ENCODE peak calls at places on chromosomes 3 and 15, in seven cellular contexts. V is H9, D is neuronal stem cell, R is mesenchymal stem cell, A is IMR-90, G is H1, W is trophoblast cell. Q is an unnamed sample.

GRCh38 chr3:138732465-138732864 is 102.3 kb downstream of the PIK3CB start:
- DNase-seq in A (no peak), R (no peak), V (no peak), W (no peak), D (no peak), G (no peak), Q (no peak)

GRCh38 chr3:113223831-113224240 is 12.5 kb downstream of the BOC start:
- DNase-seq in G (no peak), W (no peak), V (no peak), R (no peak), A (no peak), D (no peak), Q (no peak)

GRCh38 chr3:35664460-35664919 is 25.2 kb downstream of the ARPP21 start:
- DNase-seq in R (no peak), V (peak), G (peak), D (no peak), W (peak), A (peak), Q (peak)

GRCh38 chr3:133040696-133041523 is 2.7 kb downstream of the TMEM108 start:
- DNase-seq in D (peak), G (peak), A (peak), W (peak), R (peak), V (peak), Q (peak)

GRCh38 chr3:30577788-30578187 is 28.6 kb upstream of the TGFBR2 start:
- DNase-seq in A (no peak), R (no peak), W (no peak), V (no peak), D (no peak), G (no peak), Q (no peak)

GRCh38 chr3:22795917-22796316 is 407.2 kb upstream of the UBE2E2 start:
- DNase-seq in A (no peak), V (no peak), R (no peak), D (no peak), W (no peak), G (no peak), Q (peak)

GRCh38 chr3:195914648-195915473 is 6.5 kb upstream of the TNK2 start:
- DNase-seq in G (peak), W (peak), R (peak), V (peak), A (peak), D (peak), Q (peak)

GRCh38 chr3:110568246-110568645 is 503.4 kb upstream of the NECTIN3 start:
- DNase-seq in D (no peak), A (peak), W (no peak), G (no peak), R (peak), V (no peak), Q (no peak)

GRCh38 chr3:12901631-12902045 is 60.3 kb upstream of the RPL32 start:
- DNase-seq in R (no peak), W (no peak), G (no peak), D (no peak), V (no peak), A (no peak), Q (peak)

GRCh38 chr3:56917740-56918568 is 116.2 kb upstream of the ARHGEF3 start:
- DNase-seq in V (no peak), R (no peak), A (no peak), D (no peak), W (no peak), G (no peak), Q (no peak)

GRCh38 chr3:114442251-114442650 is 148.4 kb downstream of the TIGIT start:
- DNase-seq in V (no peak), G (no peak), W (peak), D (no peak), A (peak), R (peak), Q (no peak)

GRCh38 chr15:78893538-78893937 is 20.8 kb downstream of the MORF4L1 start:
- DNase-seq in A (no peak), D (no peak), G (no peak), W (peak), R (no peak), V (no peak), Q (no peak)

GRCh38 chr15:45616901-45617323 is 17.9 kb upstream of the SQOR start:
- DNase-seq in A (peak), R (no peak), V (peak), D (no peak), G (no peak), W (no peak), Q (peak)

GRCh38 chr3:132352556-132353143 is 35.4 kb downstream of the ACP3 start:
- DNase-seq in W (peak), G (peak), R (peak), D (peak), V (peak), A (peak), Q (peak)

GRCh38 chr3:10238330-10238995 is 9.8 kb upstream of the TATDN2 start:
- DNase-seq in A (no peak), D (no peak), V (no peak), W (no peak), R (no peak), G (no peak), Q (no peak)

GRCh38 chr15:67148196-67148701 is 82.8 kb downstream of the SMAD3 start:
- DNase-seq in V (no peak), W (peak), G (no peak), D (no peak), A (peak), R (peak), Q (no peak)

GRCh38 chr15:51366911-51367310 is 25.5 kb downstream of the GLDN start:
- DNase-seq in G (no peak), R (peak), D (no peak), V (no peak), W (no peak), A (peak), Q (no peak)

GRCh38 chr3:60552581-60552980 is 698.7 kb downstream of the FHIT start:
- DNase-seq in V (no peak), A (peak), D (no peak), R (no peak), W (no peak), G (no peak), Q (no peak)

GRCh38 chr3:32021748-32022147 is 40.2 kb downstream of the ZNF860 start:
- DNase-seq in V (no peak), G (no peak), W (no peak), A (no peak), R (no peak), D (no peak), Q (no peak)

GRCh38 chr15:76139368-76140068 is 79.7 kb downstream of the TMEM266 start:
- DNase-seq in R (peak), A (peak), W (peak), V (peak), D (peak), G (peak), Q (peak)

GRCh38 chr15:85411992-85412538 is 31.7 kb downstream of the AKAP13 start:
- DNase-seq in R (peak), G (no peak), A (peak), D (no peak), W (no peak), V (no peak), Q (no peak)

GRCh38 chr3:124243253-124243859 is 251.4 kb upstream of the ROPN1 start:
- DNase-seq in W (no peak), A (no peak), D (no peak), V (no peak), R (no peak), G (no peak), Q (no peak)

GRCh38 chr3:170203457-170203856 is 18.8 kb upstream of the PRKCI start:
- DNase-seq in R (no peak), W (no peak), V (no peak), D (no peak), A (no peak), G (no peak), Q (no peak)

GRCh38 chr3:186815490-186815889 is 9.2 kb upstream of the RFC4 start:
- DNase-seq in G (peak), A (peak), W (peak), V (no peak), R (peak), D (no peak), Q (peak)

GRCh38 chr15:38038659-38039442 is 104.4 kb downstream of the TMCO5A start:
- DNase-seq in A (peak), D (no peak), R (peak), W (peak), G (no peak), V (no peak), Q (no peak)

GRCh38 chr3:138210528-138210927 is 23.4 kb downstream of the ARMC8 start:
- DNase-seq in V (no peak), D (peak), R (no peak), G (no peak), W (no peak), A (no peak), Q (peak)

GRCh38 chr3:45548724-45549123 is 45.8 kb upstream of the LIMD1 start:
- DNase-seq in A (no peak), D (no peak), V (no peak), R (no peak), W (no peak), G (no peak), Q (no peak)

GRCh38 chr3:142614059-142614626 is 17.9 kb downstream of the PLS1 start:
- DNase-seq in G (no peak), R (no peak), W (no peak), V (no peak), A (no peak), D (no peak), Q (no peak)

GRCh38 chr3:44045476-44046275 is 196.0 kb upstream of the TOPAZ1 start:
- DNase-seq in D (no peak), V (no peak), G (no peak), W (peak), R (no peak), A (no peak), Q (no peak)

GRCh38 chr3:111548756-111549155 is 6.8 kb downstream of the CD96 start:
- DNase-seq in D (no peak), A (no peak), V (no peak), R (no peak), W (no peak), G (no peak), Q (no peak)

GRCh38 chr3:126985143-126985985 is 2.4 kb downstream of the PLXNA1 start:
- DNase-seq in A (no peak), D (no peak), V (no peak), G (no peak), W (no peak), R (no peak), Q (no peak)

GRCh38 chr3:156418428-156418827 is 136.5 kb downstream of the SSR3 start:
- DNase-seq in W (no peak), V (no peak), G (no peak), R (no peak), D (no peak), A (no peak), Q (no peak)

GRCh38 chr3:123758081-123758564 is 126.0 kb downstream of the MYLK start:
- DNase-seq in A (peak), G (peak), W (no peak), V (no peak), D (peak), R (peak), Q (no peak)

GRCh38 chr3:23762214-23763039 is 43.3 kb upstream of the UBE2E1 start:
- DNase-seq in D (no peak), V (no peak), G (no peak), A (no peak), R (peak), W (no peak), Q (no peak)

GRCh38 chr15:27017168-27017809 is 46.3 kb downstream of the GABRG3 start:
- DNase-seq in D (peak), V (peak), R (peak), G (peak), W (peak), A (peak), Q (peak)

GRCh38 chr3:184334470-184335158 is 2.8 kb upstream of the FAM131A start:
- DNase-seq in D (no peak), A (peak), G (no peak), R (peak), V (no peak), W (peak), Q (peak)

GRCh38 chr15:91225728-91226127 is 125.7 kb downstream of the SV2B start:
- DNase-seq in D (no peak), G (no peak), R (no peak), A (no peak), V (no peak), W (no peak), Q (no peak)

GRCh38 chr15:57356636-57357035 is 19.7 kb upstream of the CGNL1 start:
- DNase-seq in A (peak), V (peak), R (peak), W (peak), G (no peak), D (peak), Q (peak)
- H2BK120ac ChIP-seq in A (no peak), V (no peak), R (no peak), W (peak), G (no peak), D (no peak), Q (peak)

DNA sequence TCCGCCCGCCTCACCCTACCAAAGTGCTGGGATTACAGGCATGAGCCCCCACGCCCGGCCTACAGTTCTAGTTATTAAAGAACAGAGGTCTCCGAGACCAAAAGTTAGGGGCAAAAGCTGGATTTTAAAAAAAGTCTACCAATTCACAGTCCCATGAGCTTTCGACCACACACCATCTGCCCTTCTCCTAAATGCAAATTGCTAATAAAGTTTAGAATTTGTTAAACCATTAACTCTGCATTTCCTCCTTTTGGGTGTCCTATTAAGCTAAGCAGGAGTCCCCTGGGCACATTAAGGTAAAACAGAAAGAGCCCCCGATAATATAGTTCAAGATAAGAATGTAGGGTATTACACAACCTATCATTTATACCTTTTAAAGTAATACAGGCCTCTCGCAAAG is 322.7 kb downstream of the FOXP1 start:
- DNase-seq in R (no peak), W (no peak), V (no peak), D (no peak), A (no peak), G (no peak), Q (no peak)
- H3K23ac ChIP-seq in R (no peak), W (no peak), V (no peak), D (no peak), A (no peak), G (no peak), Q (no peak)

GRCh38 chr15:39195988-39196486 is 384.8 kb upstream of the THBS1 start:
- DNase-seq in G (no peak), W (peak), R (peak), D (no peak), V (no peak), A (peak), Q (no peak)
- H3K9ac ChIP-seq in G (no peak), W (no peak), R (no peak), D (no peak), V (no peak), A (no peak), Q (no peak)

DNA sequence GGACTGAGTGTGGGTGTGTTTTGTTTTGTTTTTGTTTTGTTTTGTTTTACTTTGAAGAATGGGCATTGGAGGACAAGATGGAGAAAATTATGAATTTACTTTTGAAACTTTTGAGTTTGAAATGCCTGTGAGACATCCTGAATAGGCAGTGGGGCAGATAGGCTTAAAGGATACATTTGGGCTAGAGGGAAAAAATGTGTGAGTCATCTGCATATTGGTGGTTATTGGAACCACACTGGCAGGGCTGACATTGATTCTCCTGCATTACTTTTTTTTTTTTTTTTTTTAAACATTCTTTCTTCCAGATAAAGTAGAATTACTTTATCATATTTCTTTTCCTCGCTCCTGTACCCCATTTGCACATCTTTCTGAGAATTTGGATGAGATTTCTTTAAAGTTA is 56.1 kb downstream of the CALML4 start:
- DNase-seq in W (no peak), D (no peak), A (peak), V (no peak), G (no peak), R (peak), Q (peak)
- H2BK120ac ChIP-seq in W (no peak), D (no peak), A (no peak), V (no peak), G (no peak), R (no peak), Q (no peak)

GRCh38 chr15:73956276-73957086 is 30.2 kb downstream of the LOXL1 start:
- DNase-seq in V (no peak), D (no peak), R (peak), W (no peak), A (peak), G (no peak), Q (no peak)

GRCh38 chr15:73959801-73960200 is 32.3 kb downstream of the STOML1 start:
- DNase-seq in V (no peak), W (no peak), G (no peak), A (no peak), R (no peak), D (no peak), Q (no peak)

GRCh38 chr15:73957276-73957675 is 31.0 kb downstream of the LOXL1 start:
- DNase-seq in A (no peak), W (no peak), G (no peak), D (no peak), R (no peak), V (no peak), Q (no peak)

GRCh38 chr15:73957785-73958184 is 31.5 kb downstream of the LOXL1 start:
- DNase-seq in R (no peak), W (no peak), A (no peak), D (no peak), V (no peak), G (no peak), Q (no peak)

GRCh38 chr15:73959012-73959581 is 32.8 kb downstream of the LOXL1 start:
- DNase-seq in G (no peak), W (no peak), A (no peak), R (no peak), D (no peak), V (no peak), Q (no peak)
- H3K23ac ChIP-seq in G (no peak), W (no peak), A (no peak), R (no peak), D (no peak), V (no peak), Q (no peak)

GRCh38 chr15:63502137-63502801 is 2.1 kb upstream of the USP3 start:
- DNase-seq in W (peak), G (no peak), V (no peak), R (peak), D (no peak), A (peak), Q (no peak)
- H3K9ac ChIP-seq in W (no peak), G (no peak), V (no peak), R (peak), D (no peak), A (no peak), Q (no peak)

GRCh38 chr3:81743096-81744025 is 18.1 kb downstream of the GBE1 start:
- DNase-seq in A (peak), G (no peak), V (no peak), D (no peak), R (peak), W (peak), Q (peak)

GRCh38 chr3:81740731-81741130 is 20.7 kb downstream of the GBE1 start:
- DNase-seq in G (no peak), R (no peak), D (no peak), A (no peak), V (no peak), W (no peak), Q (no peak)

GRCh38 chr3:81741214-81741613 is 20.2 kb downstream of the GBE1 start:
- DNase-seq in R (peak), D (no peak), G (no peak), V (no peak), W (no peak), A (peak), Q (no peak)

GRCh38 chr3:81742581-81742980 is 18.9 kb downstream of the GBE1 start:
- DNase-seq in W (peak), A (no peak), D (no peak), R (no peak), V (no peak), G (no peak), Q (no peak)

DNA sequence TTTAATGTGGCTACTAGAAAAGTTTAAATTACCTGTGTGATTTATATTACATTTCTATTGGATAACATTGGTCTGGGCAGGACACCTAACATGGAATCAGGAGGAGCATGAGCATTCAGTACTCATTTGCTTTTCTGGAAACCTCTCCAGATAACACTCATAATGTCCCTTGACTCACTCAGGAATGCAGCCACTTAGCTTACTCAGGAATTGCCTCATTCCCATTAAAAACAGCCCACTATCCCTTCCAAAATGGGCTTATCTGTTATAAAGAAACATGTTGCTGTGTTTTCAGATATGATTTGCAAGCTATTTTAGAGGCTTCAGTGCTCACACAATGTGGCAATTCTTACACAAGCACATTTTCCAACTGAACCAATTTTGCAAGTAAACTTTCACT is 17.1 kb downstream of the GBE1 start:
- DNase-seq in W (peak), G (no peak), R (peak), V (no peak), D (no peak), A (peak), Q (peak)
- H2BK120ac ChIP-seq in W (no peak), G (no peak), R (no peak), V (no peak), D (no peak), A (peak), Q (no peak)

Q was measured in mesendoderm.